ENCODE peak calls at places on chromosomes 11 and 22, in nine cellular contexts. One of them, this sample, is unnamed. For H3K4me1, the result is how much of the 10 kb centered on the place peaks cover.

GRCh38 chr22:44941176-44941575 is 68.6 kb downstream of the PHF21B start:
- DNase-seq in Caco-2: no peak
- DNase-seq in CD8-positive, alpha-beta T cell: no peak
- DNase-seq in naive thymus-derived CD4-positive, alpha-beta T cell: no peak
- DNase-seq in uterus: no peak
- DNase-seq in ovary: no peak
- DNase-seq in colonic mucosa: no peak
- DNase-seq in aorta: no peak
- DNase-seq in left lung: no peak
- DNase-seq in this sample: no peak

GRCh38 chr11:35390737-35391682 is 28.3 kb downstream of the SLC1A2 start:
- DNase-seq in aorta: no peak
- DNase-seq in uterus: no peak
- DNase-seq in colonic mucosa: peak
- DNase-seq in Caco-2: no peak
- DNase-seq in CD8-positive, alpha-beta T cell: no peak
- DNase-seq in ovary: no peak
- DNase-seq in left lung: no peak
- DNase-seq in naive thymus-derived CD4-positive, alpha-beta T cell: no peak
- DNase-seq in this sample: peak

GRCh38 chr11:1756791-1757771 is 6.6 kb downstream of the CTSD start:
- DNase-seq in Caco-2: no peak
- DNase-seq in CD8-positive, alpha-beta T cell: no peak
- DNase-seq in colonic mucosa: no peak
- DNase-seq in left lung: peak
- DNase-seq in aorta: peak
- DNase-seq in ovary: no peak
- DNase-seq in naive thymus-derived CD4-positive, alpha-beta T cell: no peak
- DNase-seq in uterus: no peak
- DNase-seq in this sample: no peak

GRCh38 chr11:1077033-1077416 is 2.4 kb downstream of the MUC2 start:
- DNase-seq in uterus: peak
- DNase-seq in naive thymus-derived CD4-positive, alpha-beta T cell: no peak
- DNase-seq in ovary: peak
- DNase-seq in Caco-2: peak
- DNase-seq in aorta: peak
- DNase-seq in colonic mucosa: no peak
- DNase-seq in left lung: no peak
- DNase-seq in CD8-positive, alpha-beta T cell: no peak
- DNase-seq in this sample: no peak

GRCh38 chr11:612961-613300 is 2.8 kb downstream of the IRF7 start:
- DNase-seq in left lung: no peak
- DNase-seq in uterus: peak
- DNase-seq in colonic mucosa: no peak
- DNase-seq in Caco-2: no peak
- DNase-seq in CD8-positive, alpha-beta T cell: no peak
- DNase-seq in ovary: no peak
- DNase-seq in naive thymus-derived CD4-positive, alpha-beta T cell: no peak
- DNase-seq in aorta: no peak
- DNase-seq in this sample: no peak

GRCh38 chr11:2194877-2195755 is 23.5 kb upstream of the TH start:
- DNase-seq in Caco-2: no peak
- DNase-seq in CD8-positive, alpha-beta T cell: peak
- DNase-seq in left lung: no peak
- DNase-seq in colonic mucosa: peak
- DNase-seq in aorta: no peak
- DNase-seq in ovary: no peak
- DNase-seq in naive thymus-derived CD4-positive, alpha-beta T cell: no peak
- DNase-seq in uterus: no peak
- DNase-seq in this sample: peak

GRCh38 chr11:75554258-75555022 is 7.6 kb upstream of the SERPINH1 start:
- DNase-seq in uterus: peak
- DNase-seq in naive thymus-derived CD4-positive, alpha-beta T cell: no peak
- DNase-seq in CD8-positive, alpha-beta T cell: no peak
- DNase-seq in aorta: peak
- DNase-seq in ovary: peak
- DNase-seq in colonic mucosa: peak
- DNase-seq in Caco-2: no peak
- DNase-seq in left lung: peak
- DNase-seq in this sample: peak

GRCh38 chr22:32200752-32201151 is 4.1 kb downstream of the RFPL2 start:
- DNase-seq in ovary: no peak
- DNase-seq in Caco-2: no peak
- DNase-seq in naive thymus-derived CD4-positive, alpha-beta T cell: no peak
- DNase-seq in aorta: no peak
- DNase-seq in uterus: no peak
- DNase-seq in left lung: no peak
- DNase-seq in CD8-positive, alpha-beta T cell: no peak
- DNase-seq in colonic mucosa: no peak
- DNase-seq in this sample: no peak

GRCh38 chr22:39173787-39174497 is 21.5 kb upstream of the CBX7 start:
- DNase-seq in colonic mucosa: no peak
- DNase-seq in Caco-2: no peak
- DNase-seq in aorta: no peak
- DNase-seq in uterus: no peak
- DNase-seq in ovary: no peak
- DNase-seq in naive thymus-derived CD4-positive, alpha-beta T cell: no peak
- DNase-seq in left lung: no peak
- DNase-seq in CD8-positive, alpha-beta T cell: peak
- DNase-seq in this sample: no peak

GRCh38 chr22:49247194-49247924 is 580.3 kb downstream of the BRD1 start:
- DNase-seq in uterus: peak
- DNase-seq in Caco-2: no peak
- DNase-seq in aorta: no peak
- DNase-seq in CD8-positive, alpha-beta T cell: no peak
- DNase-seq in colonic mucosa: no peak
- DNase-seq in left lung: no peak
- DNase-seq in ovary: no peak
- DNase-seq in naive thymus-derived CD4-positive, alpha-beta T cell: no peak
- DNase-seq in this sample: no peak

GRCh38 chr22:29503811-29504372 is 23.9 kb downstream of the NEFH start:
- DNase-seq in naive thymus-derived CD4-positive, alpha-beta T cell: no peak
- DNase-seq in uterus: peak
- DNase-seq in Caco-2: no peak
- DNase-seq in ovary: peak
- DNase-seq in colonic mucosa: peak
- DNase-seq in left lung: peak
- DNase-seq in CD8-positive, alpha-beta T cell: no peak
- DNase-seq in aorta: peak
- DNase-seq in this sample: peak

GRCh38 chr11:2287102-2287501 is 14.6 kb downstream of the C11orf21 start:
- DNase-seq in Caco-2: peak
- DNase-seq in colonic mucosa: no peak
- DNase-seq in aorta: no peak
- DNase-seq in naive thymus-derived CD4-positive, alpha-beta T cell: no peak
- DNase-seq in ovary: peak
- DNase-seq in left lung: no peak
- DNase-seq in CD8-positive, alpha-beta T cell: no peak
- DNase-seq in uterus: peak
- DNase-seq in this sample: peak

GRCh38 chr11:22730319-22730718 is 63.9 kb downstream of the GAS2 start:
- DNase-seq in colonic mucosa: no peak
- DNase-seq in aorta: no peak
- DNase-seq in uterus: no peak
- DNase-seq in naive thymus-derived CD4-positive, alpha-beta T cell: peak
- DNase-seq in Caco-2: no peak
- DNase-seq in ovary: no peak
- DNase-seq in CD8-positive, alpha-beta T cell: no peak
- DNase-seq in left lung: no peak
- DNase-seq in this sample: no peak

GRCh38 chr11:79694368-79694767 is 253.5 kb upstream of the TENM4 start:
- DNase-seq in Caco-2: no peak
- DNase-seq in naive thymus-derived CD4-positive, alpha-beta T cell: no peak
- DNase-seq in colonic mucosa: no peak
- DNase-seq in CD8-positive, alpha-beta T cell: no peak
- DNase-seq in uterus: no peak
- DNase-seq in aorta: no peak
- DNase-seq in left lung: no peak
- DNase-seq in ovary: no peak
- DNase-seq in this sample: no peak

GRCh38 chr11:67996622-67997459 is 7.1 kb downstream of the UNC93B1 start:
- DNase-seq in colonic mucosa: peak
- DNase-seq in Caco-2: peak
- DNase-seq in naive thymus-derived CD4-positive, alpha-beta T cell: peak
- DNase-seq in ovary: no peak
- DNase-seq in aorta: peak
- DNase-seq in CD8-positive, alpha-beta T cell: no peak
- DNase-seq in left lung: peak
- DNase-seq in uterus: no peak
- DNase-seq in this sample: no peak

GRCh38 chr11:124442847-124443246 is 2.6 kb downstream of the OR8B8 start:
- DNase-seq in ovary: no peak
- DNase-seq in naive thymus-derived CD4-positive, alpha-beta T cell: no peak
- DNase-seq in aorta: no peak
- DNase-seq in colonic mucosa: no peak
- DNase-seq in Caco-2: no peak
- DNase-seq in left lung: no peak
- DNase-seq in uterus: no peak
- DNase-seq in CD8-positive, alpha-beta T cell: no peak
- DNase-seq in this sample: no peak

GRCh38 chr22:36311386-36312085 is 58.6 kb downstream of the APOL1 start:
- DNase-seq in Caco-2: no peak
- DNase-seq in ovary: no peak
- DNase-seq in colonic mucosa: no peak
- DNase-seq in aorta: no peak
- DNase-seq in uterus: no peak
- DNase-seq in naive thymus-derived CD4-positive, alpha-beta T cell: no peak
- DNase-seq in CD8-positive, alpha-beta T cell: no peak
- DNase-seq in left lung: no peak
- DNase-seq in this sample: peak

GRCh38 chr11:122202161-122202950 is 86.3 kb upstream of the BLID start:
- DNase-seq in ovary: peak
- DNase-seq in uterus: peak
- DNase-seq in CD8-positive, alpha-beta T cell: no peak
- DNase-seq in naive thymus-derived CD4-positive, alpha-beta T cell: no peak
- DNase-seq in colonic mucosa: peak
- DNase-seq in aorta: no peak
- DNase-seq in left lung: no peak
- DNase-seq in Caco-2: no peak
- DNase-seq in this sample: peak
- H3K4me3 ChIP-seq in ovary: peak
- H3K4me3 ChIP-seq in uterus: peak
- H3K4me3 ChIP-seq in CD8-positive, alpha-beta T cell: no peak
- H3K4me3 ChIP-seq in naive thymus-derived CD4-positive, alpha-beta T cell: no peak
- H3K4me3 ChIP-seq in colonic mucosa: peak
- H3K4me3 ChIP-seq in aorta: peak
- H3K4me3 ChIP-seq in left lung: peak
- H3K4me3 ChIP-seq in Caco-2: no peak
- H3K4me3 ChIP-seq in this sample: peak

DNA sequence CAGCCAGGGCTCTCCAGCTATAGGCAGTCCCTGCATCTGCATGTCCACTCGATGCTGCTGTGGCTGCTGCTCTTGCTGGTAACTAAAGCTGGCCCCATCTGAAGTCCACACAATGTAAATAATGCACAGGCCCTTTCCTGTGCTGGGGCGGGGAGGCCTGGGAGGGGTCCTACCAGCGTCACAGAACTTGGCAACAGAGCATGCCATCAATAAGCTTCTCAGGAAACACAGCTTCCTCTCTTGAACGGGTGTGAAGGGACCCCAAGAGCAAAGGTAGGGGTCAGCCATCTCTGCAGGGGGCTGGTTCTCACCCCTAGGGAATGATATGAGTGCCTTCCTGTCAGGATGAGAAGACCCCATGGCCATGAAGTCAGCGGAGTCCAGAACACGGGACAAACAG is 39.0 kb upstream of the LYVE1 start:
- DNase-seq in uterus: no peak
- DNase-seq in ovary: no peak
- DNase-seq in naive thymus-derived CD4-positive, alpha-beta T cell: no peak
- DNase-seq in colonic mucosa: peak
- DNase-seq in left lung: no peak
- DNase-seq in aorta: peak
- DNase-seq in CD8-positive, alpha-beta T cell: no peak
- DNase-seq in Caco-2: no peak
- DNase-seq in this sample: no peak
- H3K4me1 ChIP-seq in uterus: under half
- H3K4me1 ChIP-seq in ovary: under half
- H3K4me1 ChIP-seq in naive thymus-derived CD4-positive, alpha-beta T cell: under half
- H3K4me1 ChIP-seq in colonic mucosa: under half
- H3K4me1 ChIP-seq in left lung: under half
- H3K4me1 ChIP-seq in aorta: under half
- H3K4me1 ChIP-seq in CD8-positive, alpha-beta T cell: under half
- H3K4me1 ChIP-seq in Caco-2: under half
- H3K4me1 ChIP-seq in this sample: under half

DNA sequence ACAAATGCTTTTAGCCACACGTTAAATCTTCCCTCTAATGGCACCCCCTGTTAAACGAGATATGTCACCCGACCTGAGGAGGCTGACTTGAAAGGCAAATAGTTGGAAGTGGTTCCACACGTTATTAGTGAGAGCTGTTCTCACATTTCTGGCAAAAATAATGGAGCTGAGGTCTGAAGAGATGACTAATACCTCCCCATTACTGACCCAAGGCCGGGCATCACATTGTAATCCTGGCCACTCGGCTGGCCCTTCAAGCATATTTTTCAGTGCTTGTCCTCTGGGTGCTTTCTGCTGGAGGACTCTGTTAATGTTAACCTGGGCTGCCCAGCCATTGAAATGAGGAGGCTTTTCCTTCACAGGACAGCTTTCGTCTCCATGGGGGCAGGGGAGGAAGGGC is 260.0 kb upstream of the CADM1 start:
- DNase-seq in left lung: no peak
- DNase-seq in naive thymus-derived CD4-positive, alpha-beta T cell: no peak
- DNase-seq in uterus: no peak
- DNase-seq in colonic mucosa: no peak
- DNase-seq in ovary: no peak
- DNase-seq in CD8-positive, alpha-beta T cell: no peak
- DNase-seq in Caco-2: no peak
- DNase-seq in aorta: no peak
- DNase-seq in this sample: no peak
- H3K4me3 ChIP-seq in left lung: no peak
- H3K4me3 ChIP-seq in naive thymus-derived CD4-positive, alpha-beta T cell: no peak
- H3K4me3 ChIP-seq in uterus: no peak
- H3K4me3 ChIP-seq in colonic mucosa: no peak
- H3K4me3 ChIP-seq in ovary: no peak
- H3K4me3 ChIP-seq in CD8-positive, alpha-beta T cell: no peak
- H3K4me3 ChIP-seq in Caco-2: no peak
- H3K4me3 ChIP-seq in aorta: no peak
- H3K4me3 ChIP-seq in this sample: no peak

DNA sequence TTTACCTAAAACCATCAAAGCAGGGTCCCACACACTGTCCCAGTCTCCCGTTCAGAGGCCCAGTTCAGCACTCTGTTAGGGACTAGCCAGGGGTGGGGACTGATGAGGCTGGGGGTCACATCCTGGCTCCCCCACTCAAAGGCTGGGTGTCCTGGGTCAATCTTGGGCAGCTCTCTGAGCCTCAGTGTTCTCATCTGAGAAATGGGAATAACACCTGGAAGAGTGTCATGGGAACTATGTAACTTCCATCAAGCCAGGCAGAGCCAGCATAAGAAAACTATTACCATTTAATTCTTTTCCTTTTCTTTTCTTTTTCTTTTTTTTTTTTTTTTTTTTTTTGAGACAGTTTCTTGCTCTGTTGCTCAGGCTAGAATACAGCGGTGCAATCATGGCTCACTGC is 38.4 kb downstream of the TPST2 start:
- DNase-seq in aorta: no peak
- DNase-seq in Caco-2: no peak
- DNase-seq in CD8-positive, alpha-beta T cell: no peak
- DNase-seq in uterus: no peak
- DNase-seq in naive thymus-derived CD4-positive, alpha-beta T cell: no peak
- DNase-seq in colonic mucosa: no peak
- DNase-seq in left lung: no peak
- DNase-seq in ovary: no peak
- DNase-seq in this sample: no peak
- H3K4me1 ChIP-seq in aorta: under half
- H3K4me1 ChIP-seq in Caco-2: under half
- H3K4me1 ChIP-seq in CD8-positive, alpha-beta T cell: under half
- H3K4me1 ChIP-seq in uterus: under half
- H3K4me1 ChIP-seq in naive thymus-derived CD4-positive, alpha-beta T cell: under half
- H3K4me1 ChIP-seq in colonic mucosa: under half
- H3K4me1 ChIP-seq in left lung: under half
- H3K4me1 ChIP-seq in ovary: under half
- H3K4me1 ChIP-seq in this sample: under half

This sample was measured in SJSA1.